ENCODE peak calls at places on chromosomes 2 and 18, in five cellular contexts. F is GM23338; Y is body of pancreas; Q is T-helper 9 cell; O is activated naive CD8-positive, alpha-beta T cell treated with anti-CD3 and anti-CD28 coated beads, Interleukin-2, amount 50 U/mL, for 24 hours. H is an unnamed sample.

GRCh38 chr2:25835906-25836305 is 42.4 kb downstream of the ASXL2 start:
- DNase-seq in F (no peak), O (no peak), Q (no peak), Y (no peak), H (no peak)

GRCh38 chr18:60549338-60549960 is 176.9 kb upstream of the MC4R start:
- DNase-seq in O (no peak), Y (peak; percentile 20), F (peak; percentile 89), Q (no peak), H (peak; percentile 52)

GRCh38 chr2:238174701-238175100 is 15.9 kb downstream of the ERFE start:
- DNase-seq in Q (no peak), O (no peak), F (no peak), Y (no peak), H (no peak)

GRCh38 chr2:53593891-53594585 is 173.6 kb upstream of the CHAC2 start:
- DNase-seq in O (no peak), F (no peak), Q (no peak), Y (no peak), H (no peak)

GRCh38 chr2:74083750-74084149 is 64.0 kb downstream of the BOLA3 start:
- DNase-seq in Q (no peak), O (no peak), F (no peak), Y (no peak), H (no peak)

GRCh38 chr2:130346041-130346740 is 3.5 kb downstream of the IMP4 start:
- DNase-seq in F (no peak), Q (no peak), Y (no peak), O (no peak), H (no peak)

GRCh38 chr2:53130441-53130943 is 637.1 kb upstream of the CHAC2 start:
- DNase-seq in Y (no peak), F (no peak), Q (no peak), O (no peak), H (peak; percentile 52)

GRCh38 chr2:200365209-200365608 is 58.7 kb downstream of the SPATS2L start:
- DNase-seq in F (no peak), O (no peak), Q (no peak), Y (no peak), H (no peak)

GRCh38 chr18:8730080-8730827 is 24.9 kb downstream of the MTCL1 start:
- DNase-seq in Q (no peak), O (no peak), F (no peak), Y (peak; percentile 69), H (no peak)

H was measured in epithelial cell of proximal tubule.